ENCODE peak calls at places on chromosome 5, in nine cellular contexts. One of them, this sample, is unnamed.
A peak's percentile ranks its signal among the peaks of the same experiment; 100 is the strongest.

GRCh38 chr5:155729684-155730059 is 597.3 kb upstream of the SGCD start:
- DNase-seq in RWPE1: no peak
- DNase-seq in Panc1: no peak
- DNase-seq in dermis blood vessel endothelial cell: no peak
- DNase-seq in choroid plexus epithelial cell: no peak
- DNase-seq in GM10248: no peak
- DNase-seq in NCI-H1436: no peak
- DNase-seq in T-helper 1 cell: no peak
- DNase-seq in T1000: no peak
- DNase-seq in this sample: peak; percentile 69

GRCh38 chr5:17796757-17797398 is 162.6 kb downstream of the TAF11L14 start:
- DNase-seq in dermis blood vessel endothelial cell: no peak
- DNase-seq in T-helper 1 cell: no peak
- DNase-seq in RWPE1: peak; percentile 18
- DNase-seq in T1000: no peak
- DNase-seq in NCI-H1436: no peak
- DNase-seq in choroid plexus epithelial cell: no peak
- DNase-seq in GM10248: no peak
- DNase-seq in Panc1: no peak
- DNase-seq in this sample: no peak

GRCh38 chr5:145761282-145761681 is 73.9 kb downstream of the PRELID2 start:
- DNase-seq in T1000: no peak
- DNase-seq in T-helper 1 cell: no peak
- DNase-seq in NCI-H1436: no peak
- DNase-seq in choroid plexus epithelial cell: no peak
- DNase-seq in RWPE1: no peak
- DNase-seq in Panc1: no peak
- DNase-seq in GM10248: no peak
- DNase-seq in dermis blood vessel endothelial cell: no peak
- DNase-seq in this sample: no peak

GRCh38 chr5:106521701-106522100 is 1149.0 kb downstream of the EFNA5 start:
- DNase-seq in T-helper 1 cell: no peak
- DNase-seq in GM10248: no peak
- DNase-seq in T1000: no peak
- DNase-seq in NCI-H1436: no peak
- DNase-seq in choroid plexus epithelial cell: peak; percentile 81
- DNase-seq in Panc1: no peak
- DNase-seq in dermis blood vessel endothelial cell: peak; percentile 56
- DNase-seq in RWPE1: no peak
- DNase-seq in this sample: no peak

GRCh38 chr5:53326420-53327153 is 153.8 kb upstream of the FST start:
- DNase-seq in T1000: no peak
- DNase-seq in dermis blood vessel endothelial cell: no peak
- DNase-seq in Panc1: no peak
- DNase-seq in GM10248: no peak
- DNase-seq in T-helper 1 cell: no peak
- DNase-seq in RWPE1: no peak
- DNase-seq in choroid plexus epithelial cell: peak; percentile 78
- DNase-seq in NCI-H1436: no peak
- DNase-seq in this sample: no peak

GRCh38 chr5:181160144-181160754 is 12.9 kb downstream of the OR2V2 start:
- DNase-seq in T-helper 1 cell: peak; percentile 65
- DNase-seq in NCI-H1436: peak; percentile 50
- DNase-seq in Panc1: no peak
- DNase-seq in choroid plexus epithelial cell: peak; percentile 53
- DNase-seq in GM10248: peak; percentile 78
- DNase-seq in RWPE1: peak; percentile 77
- DNase-seq in dermis blood vessel endothelial cell: peak; percentile 41
- DNase-seq in T1000: peak; percentile 50
- DNase-seq in this sample: no peak

GRCh38 chr5:167582263-167582662 is 709.2 kb upstream of the WWC1 start:
- DNase-seq in T1000: no peak
- DNase-seq in T-helper 1 cell: no peak
- DNase-seq in Panc1: no peak
- DNase-seq in choroid plexus epithelial cell: peak; percentile 47
- DNase-seq in RWPE1: peak; percentile 57
- DNase-seq in GM10248: no peak
- DNase-seq in dermis blood vessel endothelial cell: no peak
- DNase-seq in NCI-H1436: no peak
- DNase-seq in this sample: no peak

GRCh38 chr5:86679529-86679928 is 61.8 kb downstream of the COX7C start:
- DNase-seq in Panc1: peak; percentile 7
- DNase-seq in T1000: no peak
- DNase-seq in choroid plexus epithelial cell: peak; percentile 92
- DNase-seq in dermis blood vessel endothelial cell: peak; percentile 69
- DNase-seq in NCI-H1436: peak; percentile 0
- DNase-seq in RWPE1: peak; percentile 59
- DNase-seq in T-helper 1 cell: peak; percentile 1
- DNase-seq in GM10248: peak; percentile 6
- DNase-seq in this sample: no peak

GRCh38 chr5:33166522-33166921 is 274.2 kb upstream of the TARS1 start:
- DNase-seq in choroid plexus epithelial cell: no peak
- DNase-seq in T-helper 1 cell: no peak
- DNase-seq in GM10248: no peak
- DNase-seq in T1000: no peak
- DNase-seq in NCI-H1436: no peak
- DNase-seq in Panc1: no peak
- DNase-seq in dermis blood vessel endothelial cell: peak; percentile 37
- DNase-seq in RWPE1: no peak
- DNase-seq in this sample: no peak

GRCh38 chr5:181215997-181216982 is 6.8 kb upstream of the TRIM41 start:
- DNase-seq in choroid plexus epithelial cell: no peak
- DNase-seq in Panc1: peak; percentile 80
- DNase-seq in T1000: no peak
- DNase-seq in RWPE1: no peak
- DNase-seq in dermis blood vessel endothelial cell: no peak
- DNase-seq in GM10248: no peak
- DNase-seq in T-helper 1 cell: peak; percentile 68
- DNase-seq in NCI-H1436: no peak
- DNase-seq in this sample: no peak

GRCh38 chr5:74212336-74212735 is 428.2 kb downstream of the ENC1 start:
- DNase-seq in choroid plexus epithelial cell: peak; percentile 68
- DNase-seq in T-helper 1 cell: no peak
- DNase-seq in GM10248: peak; percentile 15
- DNase-seq in NCI-H1436: no peak
- DNase-seq in dermis blood vessel endothelial cell: peak; percentile 62
- DNase-seq in T1000: no peak
- DNase-seq in RWPE1: no peak
- DNase-seq in Panc1: no peak
- DNase-seq in this sample: no peak

GRCh38 chr5:35803221-35803651 is 53.5 kb upstream of the IL7R start:
- DNase-seq in T1000: peak; percentile 28
- DNase-seq in T-helper 1 cell: peak; percentile 41
- DNase-seq in choroid plexus epithelial cell: peak; percentile 78
- DNase-seq in GM10248: no peak
- DNase-seq in dermis blood vessel endothelial cell: peak; percentile 80
- DNase-seq in NCI-H1436: peak; percentile 39
- DNase-seq in Panc1: no peak
- DNase-seq in RWPE1: no peak
- DNase-seq in this sample: peak; percentile 73

GRCh38 chr5:179413711-179414458 is 68.6 kb upstream of the ADAMTS2 start:
- DNase-seq in RWPE1: no peak
- DNase-seq in T1000: no peak
- DNase-seq in GM10248: no peak
- DNase-seq in dermis blood vessel endothelial cell: no peak
- DNase-seq in T-helper 1 cell: no peak
- DNase-seq in choroid plexus epithelial cell: no peak
- DNase-seq in NCI-H1436: no peak
- DNase-seq in Panc1: no peak
- DNase-seq in this sample: no peak

GRCh38 chr5:77563475-77563874 is 71.4 kb upstream of the WDR41 start:
- DNase-seq in T1000: no peak
- DNase-seq in RWPE1: no peak
- DNase-seq in GM10248: no peak
- DNase-seq in T-helper 1 cell: no peak
- DNase-seq in Panc1: no peak
- DNase-seq in NCI-H1436: peak; percentile 69
- DNase-seq in choroid plexus epithelial cell: peak; percentile 6
- DNase-seq in dermis blood vessel endothelial cell: no peak
- DNase-seq in this sample: no peak

GRCh38 chr5:1387059-1387755 is 42.3 kb upstream of the CLPTM1L start:
- DNase-seq in RWPE1: no peak
- DNase-seq in Panc1: no peak
- DNase-seq in choroid plexus epithelial cell: no peak
- DNase-seq in NCI-H1436: no peak
- DNase-seq in T-helper 1 cell: no peak
- DNase-seq in GM10248: no peak
- DNase-seq in T1000: no peak
- DNase-seq in dermis blood vessel endothelial cell: no peak
- DNase-seq in this sample: no peak

GRCh38 chr5:96017951-96018350 is 56.3 kb upstream of the ELL2 start:
- DNase-seq in T-helper 1 cell: no peak
- DNase-seq in NCI-H1436: no peak
- DNase-seq in RWPE1: no peak
- DNase-seq in GM10248: no peak
- DNase-seq in choroid plexus epithelial cell: peak; percentile 94
- DNase-seq in T1000: no peak
- DNase-seq in Panc1: no peak
- DNase-seq in dermis blood vessel endothelial cell: no peak
- DNase-seq in this sample: no peak

GRCh38 chr5:146369691-146370090 is 31.1 kb downstream of the POU4F3 start:
- DNase-seq in choroid plexus epithelial cell: peak; percentile 65
- DNase-seq in GM10248: no peak
- DNase-seq in NCI-H1436: no peak
- DNase-seq in Panc1: no peak
- DNase-seq in RWPE1: no peak
- DNase-seq in T1000: peak; percentile 35
- DNase-seq in T-helper 1 cell: no peak
- DNase-seq in dermis blood vessel endothelial cell: no peak
- DNase-seq in this sample: no peak

GRCh38 chr5:56838409-56839039 is 23.2 kb downstream of the MAP3K1 start:
- DNase-seq in NCI-H1436: peak; percentile 53
- DNase-seq in GM10248: peak; percentile 28
- DNase-seq in T1000: no peak
- DNase-seq in dermis blood vessel endothelial cell: peak; percentile 77
- DNase-seq in T-helper 1 cell: peak; percentile 60
- DNase-seq in choroid plexus epithelial cell: peak; percentile 78
- DNase-seq in RWPE1: peak; percentile 42
- DNase-seq in Panc1: no peak
- DNase-seq in this sample: peak; percentile 5